ENCODE peak calls at places on chromosomes 11 and 22, in four cellular contexts. One of them, this sample, is unnamed.

GRCh38 chr11:20448838-20449237 is 61.3 kb downstream of the PRMT3 start:
- DNase-seq in cardiac muscle cell: peak
- DNase-seq in HCT116: no peak
- DNase-seq in B cell: no peak
- DNase-seq in this sample: no peak

GRCh38 chr22:37806409-37807338 is 1.1 kb upstream of the GCAT start:
- DNase-seq in cardiac muscle cell: peak
- DNase-seq in HCT116: no peak
- DNase-seq in B cell: peak
- DNase-seq in this sample: no peak

GRCh38 chr11:116310215-116310614 is 462.6 kb downstream of the BUD13 start:
- DNase-seq in cardiac muscle cell: no peak
- DNase-seq in HCT116: no peak
- DNase-seq in B cell: no peak
- DNase-seq in this sample: no peak

GRCh38 chr22:19220867-19221266 is 42.3 kb upstream of the SLC25A1 start:
- DNase-seq in cardiac muscle cell: no peak
- DNase-seq in HCT116: no peak
- DNase-seq in B cell: no peak
- DNase-seq in this sample: no peak

GRCh38 chr22:23072035-23072910 is 2.0 kb downstream of the GNAZ start:
- DNase-seq in cardiac muscle cell: no peak
- DNase-seq in HCT116: no peak
- DNase-seq in B cell: no peak
- DNase-seq in this sample: no peak

GRCh38 chr11:60500276-60500935 is 7.8 kb downstream of the MS4A12 start:
- DNase-seq in cardiac muscle cell: no peak
- DNase-seq in HCT116: no peak
- DNase-seq in B cell: no peak
- DNase-seq in this sample: no peak

GRCh38 chr11:116461789-116462188 is 311.0 kb downstream of the BUD13 start:
- DNase-seq in cardiac muscle cell: no peak
- DNase-seq in HCT116: no peak
- DNase-seq in B cell: no peak
- DNase-seq in this sample: no peak

GRCh38 chr11:123624974-123625373 is 29.4 kb downstream of the SCN3B start:
- DNase-seq in cardiac muscle cell: no peak
- DNase-seq in HCT116: no peak
- DNase-seq in B cell: no peak
- DNase-seq in this sample: no peak

GRCh38 chr22:19769393-19769715 is 8.8 kb downstream of the TBX1 start:
- DNase-seq in cardiac muscle cell: no peak
- DNase-seq in HCT116: no peak
- DNase-seq in B cell: no peak
- DNase-seq in this sample: no peak

GRCh38 chr22:44693145-44693544 is 8.9 kb upstream of the PRR5 start:
- DNase-seq in cardiac muscle cell: no peak
- DNase-seq in HCT116: no peak
- DNase-seq in B cell: no peak
- DNase-seq in this sample: no peak

GRCh38 chr11:31872074-31872440 is 60.9 kb upstream of the PAX6 start:
- DNase-seq in cardiac muscle cell: no peak
- DNase-seq in HCT116: no peak
- DNase-seq in B cell: no peak
- DNase-seq in this sample: no peak

GRCh38 chr11:125085301-125086081 is 22.4 kb downstream of the SLC37A2 start:
- DNase-seq in cardiac muscle cell: no peak
- DNase-seq in HCT116: no peak
- DNase-seq in B cell: no peak
- DNase-seq in this sample: no peak
- TF ChIP-seq CTCF in cardiac muscle cell: no peak
- TF ChIP-seq CTCF in HCT116: no peak
- TF ChIP-seq CTCF in B cell: no peak
- TF ChIP-seq CTCF in this sample: no peak

GRCh38 chr11:14645985-14646900 is 2.6 kb downstream of the PDE3B start:
- DNase-seq in cardiac muscle cell: no peak
- DNase-seq in HCT116: no peak
- DNase-seq in B cell: no peak
- DNase-seq in this sample: no peak

GRCh38 chr11:14642873-14643696 is 519 bp upstream of the PDE3B start:
- DNase-seq in cardiac muscle cell: no peak
- DNase-seq in HCT116: no peak
- DNase-seq in B cell: no peak
- DNase-seq in this sample: peak

GRCh38 chr11:14645247-14645912 is 1.8 kb downstream of the PDE3B start:
- DNase-seq in cardiac muscle cell: no peak
- DNase-seq in HCT116: no peak
- DNase-seq in B cell: peak
- DNase-seq in this sample: no peak

GRCh38 chr11:14643697-14644395 is at the start of gene PDE3B:
- DNase-seq in cardiac muscle cell: peak
- DNase-seq in HCT116: peak
- DNase-seq in B cell: peak
- DNase-seq in this sample: peak

DNA sequence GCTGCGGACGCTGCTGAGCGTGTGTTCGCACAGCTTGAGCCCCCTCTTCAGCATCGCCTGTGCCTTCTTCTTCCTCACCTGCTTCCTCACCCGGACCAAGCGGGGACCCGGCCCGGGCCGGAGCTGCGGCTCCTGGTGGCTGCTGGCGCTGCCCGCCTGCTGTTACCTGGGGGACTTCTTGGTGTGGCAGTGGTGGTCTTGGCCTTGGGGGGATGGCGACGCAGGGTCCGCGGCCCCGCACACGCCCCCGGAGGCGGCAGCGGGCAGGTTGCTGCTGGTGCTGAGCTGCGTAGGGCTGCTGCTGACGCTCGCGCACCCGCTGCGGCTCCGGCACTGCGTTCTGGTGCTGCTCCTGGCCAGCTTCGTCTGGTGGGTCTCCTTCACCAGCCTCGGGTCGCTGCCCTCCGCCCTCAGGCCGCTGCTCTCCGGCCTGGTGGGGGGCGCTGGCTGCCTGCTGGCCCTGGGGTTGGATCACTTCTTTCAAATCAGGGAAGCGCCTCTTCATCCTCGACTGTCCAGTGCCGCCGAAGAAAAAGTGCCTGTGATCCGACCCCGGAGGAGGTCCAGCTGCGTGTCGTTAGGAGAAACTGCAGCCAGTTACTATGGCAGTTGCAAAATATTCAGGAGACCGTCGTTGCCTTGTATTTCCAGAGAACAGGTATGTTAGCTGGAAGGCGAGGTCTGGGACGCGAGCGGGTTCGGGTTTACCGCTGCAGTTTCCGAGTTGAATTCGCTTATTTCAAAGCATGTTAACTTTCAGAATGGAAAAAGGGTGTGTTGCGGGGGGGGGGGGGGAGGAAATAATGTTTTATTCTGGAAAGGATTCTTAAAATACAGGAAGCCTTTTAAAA is 1.0 kb downstream of the PDE3B start:
- DNase-seq in cardiac muscle cell: peak
- DNase-seq in HCT116: peak
- DNase-seq in B cell: no peak
- DNase-seq in this sample: no peak
- TF ChIP-seq CTCF in cardiac muscle cell: peak
- TF ChIP-seq CTCF in HCT116: no peak
- TF ChIP-seq CTCF in B cell: peak
- TF ChIP-seq CTCF in this sample: no peak

GRCh38 chr11:5553347-5553746 is 5.0 kb upstream of the OR52H1 start:
- DNase-seq in cardiac muscle cell: no peak
- DNase-seq in HCT116: no peak
- DNase-seq in B cell: no peak
- DNase-seq in this sample: no peak
- TF ChIP-seq CTCF in cardiac muscle cell: peak
- TF ChIP-seq CTCF in HCT116: peak
- TF ChIP-seq CTCF in B cell: no peak
- TF ChIP-seq CTCF in this sample: no peak

GRCh38 chr22:21982338-21982965 is at the start of gene TOP3B:
- DNase-seq in cardiac muscle cell: peak
- DNase-seq in HCT116: peak
- DNase-seq in B cell: peak
- DNase-seq in this sample: peak
- TF ChIP-seq CTCF in cardiac muscle cell: no peak
- TF ChIP-seq CTCF in HCT116: no peak
- TF ChIP-seq CTCF in B cell: no peak
- TF ChIP-seq CTCF in this sample: no peak

DNA sequence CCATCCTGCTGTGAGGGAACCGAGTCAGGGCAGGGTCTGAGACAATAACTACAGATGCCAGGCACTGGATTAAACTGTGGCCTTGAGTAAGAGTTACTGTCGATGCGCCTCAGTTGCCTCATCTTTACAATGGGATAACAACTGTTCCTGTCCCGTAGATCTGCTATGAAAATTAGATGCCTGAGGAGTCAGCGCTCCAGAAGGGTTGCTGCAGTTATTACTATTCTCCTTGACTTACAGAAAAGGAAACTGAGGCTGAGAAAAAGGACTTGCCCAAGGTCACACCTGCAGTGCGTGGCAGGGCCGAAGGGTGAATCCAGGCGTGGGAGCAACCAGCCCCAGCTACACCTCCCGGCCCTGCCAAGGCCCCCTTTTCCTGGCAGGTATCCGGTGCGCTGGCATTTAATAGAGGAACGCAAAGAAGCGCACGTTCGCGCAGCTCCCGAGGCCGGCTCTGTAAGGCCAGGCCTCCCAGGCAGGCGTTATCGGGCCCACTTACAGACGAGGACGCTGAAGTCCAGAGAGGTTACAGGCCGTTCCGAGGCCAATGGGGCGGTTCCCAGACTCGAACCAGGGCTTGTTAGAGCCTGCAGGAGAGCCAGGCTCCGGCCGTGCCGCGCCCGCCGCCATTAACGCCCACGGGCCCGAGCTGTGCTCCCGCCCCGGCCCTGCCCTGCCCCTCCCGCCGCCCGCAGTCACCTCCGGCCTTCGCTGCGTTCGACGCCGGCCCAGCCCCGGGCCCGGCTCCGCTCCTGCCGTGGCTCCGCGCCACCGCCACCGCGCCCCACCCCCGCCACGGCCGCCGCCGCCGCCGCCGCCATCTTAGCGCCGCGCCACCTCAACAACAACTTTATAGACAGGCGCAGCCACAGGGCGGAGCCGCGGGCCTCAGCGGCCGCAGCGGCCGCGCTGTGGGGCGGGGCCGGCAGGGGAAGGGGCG is at the start of gene C11orf68:
- DNase-seq in cardiac muscle cell: peak
- DNase-seq in HCT116: no peak
- DNase-seq in B cell: no peak
- DNase-seq in this sample: no peak
- TF ChIP-seq CTCF in cardiac muscle cell: no peak
- TF ChIP-seq CTCF in HCT116: no peak
- TF ChIP-seq CTCF in B cell: no peak
- TF ChIP-seq CTCF in this sample: no peak

GRCh38 chr11:15884131-15884530 is 472.2 kb downstream of the SOX6 start:
- DNase-seq in cardiac muscle cell: no peak
- DNase-seq in HCT116: no peak
- DNase-seq in B cell: no peak
- DNase-seq in this sample: no peak

GRCh38 chr11:15883349-15883961 is 472.9 kb downstream of the SOX6 start:
- DNase-seq in cardiac muscle cell: no peak
- DNase-seq in HCT116: no peak
- DNase-seq in B cell: no peak
- DNase-seq in this sample: no peak

GRCh38 chr11:15884792-15885540 is 471.4 kb downstream of the SOX6 start:
- DNase-seq in cardiac muscle cell: no peak
- DNase-seq in HCT116: no peak
- DNase-seq in B cell: no peak
- DNase-seq in this sample: no peak

GRCh38 chr11:15886866-15887265 is 469.5 kb downstream of the SOX6 start:
- DNase-seq in cardiac muscle cell: no peak
- DNase-seq in HCT116: no peak
- DNase-seq in B cell: no peak
- DNase-seq in this sample: no peak

GRCh38 chr11:15885913-15886698 is 470.2 kb downstream of the SOX6 start:
- DNase-seq in cardiac muscle cell: no peak
- DNase-seq in HCT116: no peak
- DNase-seq in B cell: no peak
- DNase-seq in this sample: no peak
- TF ChIP-seq CTCF in cardiac muscle cell: no peak
- TF ChIP-seq CTCF in HCT116: no peak
- TF ChIP-seq CTCF in B cell: no peak
- TF ChIP-seq CTCF in this sample: no peak

DNA sequence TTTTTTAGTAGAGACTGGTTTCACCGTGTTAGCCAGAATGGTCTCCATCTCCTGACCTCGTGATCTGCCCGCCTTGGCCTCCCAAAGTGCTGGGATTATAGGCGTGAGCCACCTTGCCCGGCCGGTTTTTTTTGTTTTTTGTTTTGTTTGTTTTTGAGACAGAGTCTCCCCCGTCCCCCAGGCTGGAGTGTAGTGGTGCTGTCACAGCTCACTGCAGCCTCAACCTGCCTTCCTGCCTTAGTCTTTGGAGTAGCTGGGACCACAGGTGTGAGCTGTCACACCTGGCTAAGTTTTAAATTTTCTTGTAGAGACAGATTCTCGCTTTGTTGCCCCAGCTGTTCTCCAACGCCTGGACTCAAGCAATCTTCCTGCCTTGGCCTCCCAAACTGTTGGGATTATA is 3.2 kb downstream of the PPIL2 start:
- DNase-seq in cardiac muscle cell: no peak
- DNase-seq in HCT116: no peak
- DNase-seq in B cell: no peak
- DNase-seq in this sample: no peak
- TF ChIP-seq CTCF in cardiac muscle cell: no peak
- TF ChIP-seq CTCF in HCT116: no peak
- TF ChIP-seq CTCF in B cell: no peak
- TF ChIP-seq CTCF in this sample: no peak

GRCh38 chr11:118997627-118998387 is at the start of gene CENATAC:
- DNase-seq in cardiac muscle cell: peak
- DNase-seq in HCT116: peak
- DNase-seq in B cell: peak
- DNase-seq in this sample: peak
- TF ChIP-seq CTCF in cardiac muscle cell: no peak
- TF ChIP-seq CTCF in HCT116: no peak
- TF ChIP-seq CTCF in B cell: no peak
- TF ChIP-seq CTCF in this sample: no peak